ENCODE peak calls at places on chromosomes 2 and 18, in four cellular contexts. One of them, this sample, is unnamed.

GRCh38 chr2:121999273-121999672 is 243.8 kb downstream of the TSN start:
- DNase-seq in testis: no peak
- DNase-seq in psoas muscle: no peak
- DNase-seq in esophagus squamous epithelium: no peak
- DNase-seq in this sample: no peak

GRCh38 chr2:17538844-17539554 is 1.5 kb upstream of the VSNL1 start:
- DNase-seq in esophagus squamous epithelium: no peak
- DNase-seq in testis: peak
- DNase-seq in psoas muscle: peak
- DNase-seq in this sample: peak

GRCh38 chr2:135843671-135844070 is 6.7 kb upstream of the LCT start:
- DNase-seq in testis: no peak
- DNase-seq in psoas muscle: no peak
- DNase-seq in esophagus squamous epithelium: no peak
- DNase-seq in this sample: no peak

GRCh38 chr2:240233891-240234502 is 93.5 kb upstream of the OTOS start:
- DNase-seq in esophagus squamous epithelium: no peak
- DNase-seq in testis: peak
- DNase-seq in psoas muscle: peak
- DNase-seq in this sample: no peak

GRCh38 chr18:77222464-77222863 is 27.2 kb upstream of the GALR1 start:
- DNase-seq in psoas muscle: no peak
- DNase-seq in esophagus squamous epithelium: no peak
- DNase-seq in testis: no peak
- DNase-seq in this sample: no peak

GRCh38 chr2:227813562-227814353 is at the start of gene CCL20:
- DNase-seq in testis: no peak
- DNase-seq in esophagus squamous epithelium: no peak
- DNase-seq in psoas muscle: no peak
- DNase-seq in this sample: no peak

GRCh38 chr2:163736433-163737168 is 793 bp upstream of the FIGN start:
- DNase-seq in testis: peak
- DNase-seq in esophagus squamous epithelium: no peak
- DNase-seq in psoas muscle: no peak
- DNase-seq in this sample: peak

GRCh38 chr2:27724905-27725693 is 46.4 kb upstream of the MRPL33 start:
- DNase-seq in esophagus squamous epithelium: no peak
- DNase-seq in psoas muscle: no peak
- DNase-seq in testis: peak
- DNase-seq in this sample: no peak

GRCh38 chr18:13145636-13146190 is 72.8 kb upstream of the LDLRAD4 start:
- DNase-seq in psoas muscle: no peak
- DNase-seq in testis: no peak
- DNase-seq in esophagus squamous epithelium: no peak
- DNase-seq in this sample: no peak

GRCh38 chr2:40488927-40489677 is 37.2 kb upstream of the SLC8A1 start:
- DNase-seq in testis: no peak
- DNase-seq in esophagus squamous epithelium: no peak
- DNase-seq in psoas muscle: no peak
- DNase-seq in this sample: no peak

GRCh38 chr18:14189858-14190257 is 57.6 kb upstream of the ZNF519 start:
- DNase-seq in psoas muscle: no peak
- DNase-seq in esophagus squamous epithelium: no peak
- DNase-seq in testis: no peak
- DNase-seq in this sample: no peak

GRCh38 chr2:86765308-86765695 is 25.4 kb downstream of the CD8A start:
- DNase-seq in testis: no peak
- DNase-seq in esophagus squamous epithelium: no peak
- DNase-seq in psoas muscle: no peak
- DNase-seq in this sample: no peak

GRCh38 chr2:112121682-112122254 is 16.4 kb upstream of the FBLN7 start:
- DNase-seq in testis: peak
- DNase-seq in esophagus squamous epithelium: no peak
- DNase-seq in psoas muscle: no peak
- DNase-seq in this sample: no peak

GRCh38 chr2:27903649-27904544 is 13.4 kb downstream of the BABAM2 start:
- DNase-seq in psoas muscle: no peak
- DNase-seq in esophagus squamous epithelium: no peak
- DNase-seq in testis: no peak
- DNase-seq in this sample: no peak

GRCh38 chr2:11404381-11405073 is 60.1 kb upstream of the ROCK2 start:
- DNase-seq in psoas muscle: no peak
- DNase-seq in testis: no peak
- DNase-seq in esophagus squamous epithelium: no peak
- DNase-seq in this sample: no peak

GRCh38 chr2:175884673-175885393 is 117.2 kb downstream of the LNPK start:
- DNase-seq in psoas muscle: no peak
- DNase-seq in esophagus squamous epithelium: no peak
- DNase-seq in testis: no peak
- DNase-seq in this sample: no peak

GRCh38 chr2:144479138-144479537 is 40.8 kb downstream of the ZEB2 start:
- DNase-seq in psoas muscle: no peak
- DNase-seq in testis: no peak
- DNase-seq in esophagus squamous epithelium: no peak
- DNase-seq in this sample: peak

GRCh38 chr2:163401481-163401880 is 334.3 kb downstream of the FIGN start:
- DNase-seq in psoas muscle: no peak
- DNase-seq in testis: no peak
- DNase-seq in esophagus squamous epithelium: no peak
- DNase-seq in this sample: no peak

GRCh38 chr2:241777167-241777685 is 604 bp downstream of the GAL3ST2 start:
- DNase-seq in testis: peak
- DNase-seq in psoas muscle: no peak
- DNase-seq in esophagus squamous epithelium: no peak
- DNase-seq in this sample: no peak

GRCh38 chr2:12469053-12469625 is 247.6 kb upstream of the TRIB2 start:
- DNase-seq in esophagus squamous epithelium: no peak
- DNase-seq in psoas muscle: no peak
- DNase-seq in testis: no peak
- DNase-seq in this sample: no peak

GRCh38 chr2:117956036-117956791 is 57.7 kb downstream of the CCDC93 start:
- DNase-seq in esophagus squamous epithelium: no peak
- DNase-seq in testis: no peak
- DNase-seq in psoas muscle: no peak
- DNase-seq in this sample: no peak

GRCh38 chr18:12837747-12838146 is 46.3 kb downstream of the PTPN2 start:
- DNase-seq in esophagus squamous epithelium: no peak
- DNase-seq in testis: no peak
- DNase-seq in psoas muscle: no peak
- DNase-seq in this sample: no peak

GRCh38 chr2:13585732-13586131 is 869.0 kb downstream of the TRIB2 start:
- DNase-seq in esophagus squamous epithelium: no peak
- DNase-seq in psoas muscle: no peak
- DNase-seq in testis: no peak
- DNase-seq in this sample: no peak

GRCh38 chr2:2505604-2506003 is 174.5 kb upstream of the MYT1L start:
- DNase-seq in testis: no peak
- DNase-seq in psoas muscle: no peak
- DNase-seq in esophagus squamous epithelium: no peak
- DNase-seq in this sample: no peak

GRCh38 chr2:168203762-168204693 is 43.4 kb downstream of the STK39 start:
- DNase-seq in testis: no peak
- DNase-seq in esophagus squamous epithelium: no peak
- DNase-seq in psoas muscle: no peak
- DNase-seq in this sample: peak

GRCh38 chr2:219501849-219502248 is 3.2 kb downstream of the GMPPA start:
- DNase-seq in testis: no peak
- DNase-seq in psoas muscle: no peak
- DNase-seq in esophagus squamous epithelium: no peak
- DNase-seq in this sample: no peak

GRCh38 chr18:6327895-6328623 is 86.7 kb downstream of the L3MBTL4 start:
- DNase-seq in testis: no peak
- DNase-seq in esophagus squamous epithelium: no peak
- DNase-seq in psoas muscle: no peak
- DNase-seq in this sample: no peak

GRCh38 chr2:29841386-29842004 is 79.9 kb downstream of the ALK start:
- DNase-seq in esophagus squamous epithelium: no peak
- DNase-seq in psoas muscle: no peak
- DNase-seq in testis: peak
- DNase-seq in this sample: peak

GRCh38 chr2:127054996-127055785 is 51.8 kb downstream of the BIN1 start:
- DNase-seq in esophagus squamous epithelium: no peak
- DNase-seq in psoas muscle: peak
- DNase-seq in testis: no peak
- DNase-seq in this sample: no peak

GRCh38 chr18:41732371-41732770 is 222.7 kb upstream of the PIK3C3 start:
- DNase-seq in esophagus squamous epithelium: no peak
- DNase-seq in psoas muscle: no peak
- DNase-seq in testis: no peak
- DNase-seq in this sample: no peak

GRCh38 chr2:95384854-95385569 is 17.5 kb upstream of the FAHD2A start:
- DNase-seq in psoas muscle: peak
- DNase-seq in esophagus squamous epithelium: no peak
- DNase-seq in testis: peak
- DNase-seq in this sample: peak

GRCh38 chr18:7760967-7761946 is 194.1 kb downstream of the PTPRM start:
- DNase-seq in psoas muscle: no peak
- DNase-seq in testis: no peak
- DNase-seq in esophagus squamous epithelium: no peak
- DNase-seq in this sample: no peak

GRCh38 chr2:166081131-166081632 is 46.6 kb downstream of the SCN1A start:
- DNase-seq in testis: no peak
- DNase-seq in psoas muscle: no peak
- DNase-seq in esophagus squamous epithelium: no peak
- DNase-seq in this sample: no peak

GRCh38 chr2:45774688-45775244 is 123.3 kb downstream of the PRKCE start:
- DNase-seq in esophagus squamous epithelium: no peak
- DNase-seq in testis: no peak
- DNase-seq in psoas muscle: no peak
- DNase-seq in this sample: no peak

GRCh38 chr2:216503697-216504375 is 5.2 kb downstream of the RPL37A start:
- DNase-seq in psoas muscle: no peak
- DNase-seq in testis: no peak
- DNase-seq in esophagus squamous epithelium: no peak
- DNase-seq in this sample: no peak

GRCh38 chr2:119216994-119217393 is 6.6 kb upstream of the STEAP3 start:
- DNase-seq in esophagus squamous epithelium: no peak
- DNase-seq in psoas muscle: no peak
- DNase-seq in testis: no peak
- DNase-seq in this sample: no peak

GRCh38 chr2:119214453-119214852 is 9.2 kb upstream of the STEAP3 start:
- DNase-seq in testis: no peak
- DNase-seq in esophagus squamous epithelium: no peak
- DNase-seq in psoas muscle: no peak
- DNase-seq in this sample: no peak

GRCh38 chr2:119207447-119207846 is 16.2 kb upstream of the STEAP3 start:
- DNase-seq in testis: no peak
- DNase-seq in psoas muscle: no peak
- DNase-seq in esophagus squamous epithelium: no peak
- DNase-seq in this sample: no peak

GRCh38 chr2:119208791-119209203 is 14.8 kb upstream of the STEAP3 start:
- DNase-seq in testis: no peak
- DNase-seq in esophagus squamous epithelium: no peak
- DNase-seq in psoas muscle: no peak
- DNase-seq in this sample: no peak

DNA sequence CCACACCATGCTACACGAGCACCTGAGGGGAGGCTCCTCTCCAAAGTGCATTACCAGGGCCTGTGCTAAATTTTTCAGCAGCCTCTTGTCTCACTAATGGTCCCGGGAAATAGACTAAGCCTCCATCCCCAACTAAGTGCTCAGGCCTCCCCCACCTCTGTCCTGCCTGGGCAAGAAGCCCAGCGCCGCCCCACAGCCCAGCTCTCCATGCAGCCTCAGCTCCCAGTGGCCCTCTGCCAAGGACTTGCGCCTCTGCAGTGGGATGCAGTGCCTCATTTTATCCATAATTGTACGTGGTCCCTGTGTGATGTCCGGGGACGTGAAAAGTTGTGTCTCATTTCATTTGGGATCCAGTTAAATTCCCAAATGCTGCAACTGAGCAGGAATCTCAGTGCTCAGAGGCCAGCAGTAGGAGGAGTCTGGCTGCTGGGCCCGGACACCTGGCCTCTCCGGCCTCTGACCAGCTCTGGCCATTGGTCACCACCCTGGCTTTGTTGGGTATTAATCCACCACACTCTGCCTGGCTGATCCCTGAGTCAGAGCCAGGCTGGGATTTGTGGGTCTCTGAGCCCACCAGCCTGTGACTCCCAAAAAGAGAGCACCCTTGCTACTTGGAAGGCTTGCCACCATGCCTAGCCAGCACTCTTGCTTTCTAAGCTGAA is 11.4 kb upstream of the STEAP3 start:
- DNase-seq in testis: peak
- DNase-seq in psoas muscle: no peak
- DNase-seq in esophagus squamous epithelium: no peak
- DNase-seq in this sample: peak
- TF ChIP-seq CTCF in testis: no peak
- TF ChIP-seq CTCF in psoas muscle: no peak
- TF ChIP-seq CTCF in esophagus squamous epithelium: no peak
- TF ChIP-seq CTCF in this sample: no peak

GRCh38 chr2:189982777-189983394 is 79.6 kb downstream of the MSTN start:
- DNase-seq in esophagus squamous epithelium: no peak
- DNase-seq in psoas muscle: no peak
- DNase-seq in testis: no peak
- DNase-seq in this sample: no peak
- TF ChIP-seq CTCF in esophagus squamous epithelium: peak
- TF ChIP-seq CTCF in psoas muscle: peak
- TF ChIP-seq CTCF in testis: peak
- TF ChIP-seq CTCF in this sample: peak

GRCh38 chr2:25692143-25692542 is 18.8 kb upstream of the DTNB start:
- DNase-seq in psoas muscle: no peak
- DNase-seq in testis: no peak
- DNase-seq in esophagus squamous epithelium: no peak
- DNase-seq in this sample: no peak

GRCh38 chr2:25697559-25698341 is 24.4 kb upstream of the DTNB start:
- DNase-seq in testis: no peak
- DNase-seq in psoas muscle: no peak
- DNase-seq in esophagus squamous epithelium: no peak
- DNase-seq in this sample: peak

GRCh38 chr2:25690058-25690457 is 16.7 kb upstream of the DTNB start:
- DNase-seq in testis: no peak
- DNase-seq in esophagus squamous epithelium: no peak
- DNase-seq in psoas muscle: no peak
- DNase-seq in this sample: no peak

GRCh38 chr2:25688236-25688635 is 14.9 kb upstream of the DTNB start:
- DNase-seq in testis: no peak
- DNase-seq in psoas muscle: no peak
- DNase-seq in esophagus squamous epithelium: no peak
- DNase-seq in this sample: no peak

GRCh38 chr2:25692737-25693445 is 19.5 kb upstream of the DTNB start:
- DNase-seq in testis: no peak
- DNase-seq in esophagus squamous epithelium: no peak
- DNase-seq in psoas muscle: no peak
- DNase-seq in this sample: no peak
- TF ChIP-seq CTCF in testis: no peak
- TF ChIP-seq CTCF in esophagus squamous epithelium: no peak
- TF ChIP-seq CTCF in psoas muscle: no peak
- TF ChIP-seq CTCF in this sample: peak

DNA sequence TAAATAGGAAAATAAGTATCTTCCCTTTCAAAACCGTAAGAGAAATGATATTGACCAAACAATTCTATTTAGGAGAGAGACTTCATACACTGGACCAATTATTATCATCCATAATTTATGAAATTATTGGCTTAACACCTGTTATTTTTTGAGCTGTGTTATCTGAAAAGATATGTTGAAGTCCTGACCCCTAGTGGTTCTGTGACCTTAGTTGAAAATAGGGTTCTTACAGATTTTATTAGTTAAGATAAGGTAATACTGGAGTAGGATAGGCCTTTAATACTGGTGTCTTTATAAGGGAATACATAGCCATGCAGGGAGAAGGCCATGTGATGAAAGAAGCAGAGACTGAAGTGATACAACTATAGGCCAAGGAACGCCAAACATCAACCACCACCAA is 659.6 kb downstream of the DCC start:
- DNase-seq in esophagus squamous epithelium: no peak
- DNase-seq in testis: no peak
- DNase-seq in psoas muscle: no peak
- DNase-seq in this sample: no peak
- TF ChIP-seq CTCF in esophagus squamous epithelium: no peak
- TF ChIP-seq CTCF in testis: no peak
- TF ChIP-seq CTCF in psoas muscle: no peak
- TF ChIP-seq CTCF in this sample: peak

This sample was measured in H9.